ENCODE peak calls at places on chromosomes 4 and X, in eight cellular contexts. One of them, this sample, is unnamed.

GRCh38 chr4:116055857-116056827 is 942.7 kb upstream of the NDST4 start:
- DNase-seq in effector memory CD8-positive, alpha-beta T cell: no peak
- DNase-seq in lower lobe of right lung: no peak
- DNase-seq in uterus: no peak
- DNase-seq in GM03348: peak
- DNase-seq in midbrain: no peak
- DNase-seq in posterior cingulate gyrus: no peak
- DNase-seq in NCI-H2171: no peak
- DNase-seq in this sample: no peak

GRCh38 chr4:174592256-174592984 is 70.1 kb upstream of the HPGD start:
- DNase-seq in NCI-H2171: no peak
- DNase-seq in uterus: no peak
- DNase-seq in effector memory CD8-positive, alpha-beta T cell: no peak
- DNase-seq in posterior cingulate gyrus: no peak
- DNase-seq in lower lobe of right lung: no peak
- DNase-seq in midbrain: no peak
- DNase-seq in GM03348: no peak
- DNase-seq in this sample: no peak

GRCh38 chrX:114717921-114718320 is 134.0 kb downstream of the HTR2C start:
- DNase-seq in effector memory CD8-positive, alpha-beta T cell: no peak
- DNase-seq in lower lobe of right lung: no peak
- DNase-seq in midbrain: no peak
- DNase-seq in GM03348: no peak
- DNase-seq in posterior cingulate gyrus: no peak
- DNase-seq in uterus: no peak
- DNase-seq in NCI-H2171: no peak
- DNase-seq in this sample: no peak

GRCh38 chr4:10006604-10007435 is 14.5 kb downstream of the SLC2A9 start:
- DNase-seq in lower lobe of right lung: peak
- DNase-seq in posterior cingulate gyrus: no peak
- DNase-seq in effector memory CD8-positive, alpha-beta T cell: no peak
- DNase-seq in GM03348: no peak
- DNase-seq in uterus: no peak
- DNase-seq in NCI-H2171: no peak
- DNase-seq in midbrain: no peak
- DNase-seq in this sample: peak

GRCh38 chr4:178242655-178243054 is 800.4 kb upstream of the AGA start:
- DNase-seq in NCI-H2171: no peak
- DNase-seq in GM03348: no peak
- DNase-seq in effector memory CD8-positive, alpha-beta T cell: no peak
- DNase-seq in midbrain: no peak
- DNase-seq in lower lobe of right lung: no peak
- DNase-seq in uterus: no peak
- DNase-seq in posterior cingulate gyrus: no peak
- DNase-seq in this sample: no peak

GRCh38 chr4:121252224-121252806 is 88.2 kb upstream of the TNIP3 start:
- DNase-seq in uterus: peak
- DNase-seq in posterior cingulate gyrus: peak
- DNase-seq in GM03348: peak
- DNase-seq in midbrain: peak
- DNase-seq in lower lobe of right lung: peak
- DNase-seq in effector memory CD8-positive, alpha-beta T cell: peak
- DNase-seq in NCI-H2171: peak
- DNase-seq in this sample: peak

GRCh38 chr4:147597561-147597960 is 19.6 kb upstream of the TMEM184C start:
- DNase-seq in posterior cingulate gyrus: no peak
- DNase-seq in midbrain: no peak
- DNase-seq in uterus: no peak
- DNase-seq in effector memory CD8-positive, alpha-beta T cell: no peak
- DNase-seq in NCI-H2171: no peak
- DNase-seq in lower lobe of right lung: no peak
- DNase-seq in GM03348: no peak
- DNase-seq in this sample: no peak

GRCh38 chrX:29652484-29652883 is 562.9 kb upstream of the MAGEB2 start:
- DNase-seq in midbrain: no peak
- DNase-seq in uterus: no peak
- DNase-seq in GM03348: peak
- DNase-seq in effector memory CD8-positive, alpha-beta T cell: no peak
- DNase-seq in NCI-H2171: no peak
- DNase-seq in lower lobe of right lung: no peak
- DNase-seq in posterior cingulate gyrus: no peak
- DNase-seq in this sample: no peak

GRCh38 chr4:38109896-38110295 is 149.7 kb downstream of the PTTG2 start:
- DNase-seq in uterus: no peak
- DNase-seq in lower lobe of right lung: no peak
- DNase-seq in NCI-H2171: no peak
- DNase-seq in GM03348: no peak
- DNase-seq in posterior cingulate gyrus: no peak
- DNase-seq in effector memory CD8-positive, alpha-beta T cell: no peak
- DNase-seq in midbrain: no peak
- DNase-seq in this sample: no peak

GRCh38 chr4:153204247-153205027 is at the start of gene TRIM2:
- DNase-seq in midbrain: peak
- DNase-seq in NCI-H2171: peak
- DNase-seq in GM03348: peak
- DNase-seq in lower lobe of right lung: peak
- DNase-seq in uterus: peak
- DNase-seq in effector memory CD8-positive, alpha-beta T cell: no peak
- DNase-seq in posterior cingulate gyrus: peak
- DNase-seq in this sample: no peak

GRCh38 chr4:95601342-95601741 is 52.6 kb upstream of the UNC5C start:
- DNase-seq in GM03348: no peak
- DNase-seq in posterior cingulate gyrus: no peak
- DNase-seq in effector memory CD8-positive, alpha-beta T cell: no peak
- DNase-seq in midbrain: no peak
- DNase-seq in lower lobe of right lung: no peak
- DNase-seq in uterus: no peak
- DNase-seq in NCI-H2171: no peak
- DNase-seq in this sample: no peak

GRCh38 chr4:1244081-1244977 is 4.6 kb downstream of the CTBP1 start:
- DNase-seq in uterus: peak
- DNase-seq in GM03348: peak
- DNase-seq in NCI-H2171: no peak
- DNase-seq in effector memory CD8-positive, alpha-beta T cell: no peak
- DNase-seq in lower lobe of right lung: no peak
- DNase-seq in posterior cingulate gyrus: no peak
- DNase-seq in midbrain: no peak
- DNase-seq in this sample: no peak

GRCh38 chr4:176814770-176815169 is 22.0 kb upstream of the VEGFC start:
- DNase-seq in posterior cingulate gyrus: no peak
- DNase-seq in lower lobe of right lung: no peak
- DNase-seq in NCI-H2171: no peak
- DNase-seq in effector memory CD8-positive, alpha-beta T cell: no peak
- DNase-seq in midbrain: no peak
- DNase-seq in uterus: no peak
- DNase-seq in GM03348: peak
- DNase-seq in this sample: no peak

GRCh38 chr4:2934813-2935761 is 28.1 kb downstream of the NOP14 start:
- DNase-seq in GM03348: peak
- DNase-seq in effector memory CD8-positive, alpha-beta T cell: peak
- DNase-seq in NCI-H2171: peak
- DNase-seq in posterior cingulate gyrus: peak
- DNase-seq in lower lobe of right lung: peak
- DNase-seq in midbrain: peak
- DNase-seq in uterus: peak
- DNase-seq in this sample: peak

GRCh38 chr4:140996757-140997156 is 136.5 kb downstream of the RNF150 start:
- DNase-seq in effector memory CD8-positive, alpha-beta T cell: no peak
- DNase-seq in posterior cingulate gyrus: no peak
- DNase-seq in GM03348: peak
- DNase-seq in uterus: no peak
- DNase-seq in lower lobe of right lung: no peak
- DNase-seq in midbrain: no peak
- DNase-seq in NCI-H2171: no peak
- DNase-seq in this sample: no peak

GRCh38 chrX:14712096-14712495 is 160.8 kb downstream of the FANCB start:
- DNase-seq in uterus: no peak
- DNase-seq in GM03348: no peak
- DNase-seq in lower lobe of right lung: no peak
- DNase-seq in posterior cingulate gyrus: no peak
- DNase-seq in midbrain: no peak
- DNase-seq in effector memory CD8-positive, alpha-beta T cell: no peak
- DNase-seq in NCI-H2171: no peak
- DNase-seq in this sample: no peak

GRCh38 chr4:155526452-155527169 is 140.0 kb upstream of the GUCY1A1 start:
- DNase-seq in posterior cingulate gyrus: no peak
- DNase-seq in uterus: no peak
- DNase-seq in GM03348: no peak
- DNase-seq in effector memory CD8-positive, alpha-beta T cell: no peak
- DNase-seq in lower lobe of right lung: no peak
- DNase-seq in midbrain: no peak
- DNase-seq in NCI-H2171: no peak
- DNase-seq in this sample: no peak

GRCh38 chr4:63693321-63693720 is 715.9 kb downstream of the TECRL start:
- DNase-seq in GM03348: no peak
- DNase-seq in posterior cingulate gyrus: no peak
- DNase-seq in effector memory CD8-positive, alpha-beta T cell: no peak
- DNase-seq in uterus: no peak
- DNase-seq in NCI-H2171: no peak
- DNase-seq in lower lobe of right lung: no peak
- DNase-seq in midbrain: no peak
- DNase-seq in this sample: no peak

GRCh38 chr4:83268491-83268890 is 16.1 kb downstream of the COQ2 start:
- DNase-seq in lower lobe of right lung: no peak
- DNase-seq in NCI-H2171: no peak
- DNase-seq in GM03348: no peak
- DNase-seq in effector memory CD8-positive, alpha-beta T cell: no peak
- DNase-seq in midbrain: no peak
- DNase-seq in posterior cingulate gyrus: no peak
- DNase-seq in uterus: no peak
- DNase-seq in this sample: no peak

GRCh38 chrX:2610246-2611170 is 80.6 kb upstream of the CD99 start:
- DNase-seq in posterior cingulate gyrus: no peak
- DNase-seq in GM03348: peak
- DNase-seq in lower lobe of right lung: no peak
- DNase-seq in uterus: no peak
- DNase-seq in midbrain: no peak
- DNase-seq in effector memory CD8-positive, alpha-beta T cell: no peak
- DNase-seq in NCI-H2171: no peak
- DNase-seq in this sample: no peak

GRCh38 chr4:142408003-142408441 is 438.1 kb downstream of the INPP4B start:
- DNase-seq in lower lobe of right lung: no peak
- DNase-seq in posterior cingulate gyrus: no peak
- DNase-seq in midbrain: no peak
- DNase-seq in uterus: no peak
- DNase-seq in NCI-H2171: no peak
- DNase-seq in GM03348: peak
- DNase-seq in effector memory CD8-positive, alpha-beta T cell: no peak
- DNase-seq in this sample: no peak

GRCh38 chr4:155854597-155855226 is 11.4 kb downstream of the ASIC5 start:
- DNase-seq in GM03348: peak
- DNase-seq in midbrain: no peak
- DNase-seq in NCI-H2171: no peak
- DNase-seq in lower lobe of right lung: no peak
- DNase-seq in uterus: no peak
- DNase-seq in posterior cingulate gyrus: no peak
- DNase-seq in effector memory CD8-positive, alpha-beta T cell: no peak
- DNase-seq in this sample: no peak

GRCh38 chr4:139207873-139208403 is 30.9 kb upstream of the ELF2 start:
- DNase-seq in lower lobe of right lung: no peak
- DNase-seq in GM03348: peak
- DNase-seq in posterior cingulate gyrus: no peak
- DNase-seq in NCI-H2171: no peak
- DNase-seq in uterus: peak
- DNase-seq in effector memory CD8-positive, alpha-beta T cell: no peak
- DNase-seq in midbrain: peak
- DNase-seq in this sample: no peak

GRCh38 chrX:153438522-153438921 is 7.3 kb downstream of the TREX2 start:
- DNase-seq in posterior cingulate gyrus: no peak
- DNase-seq in uterus: no peak
- DNase-seq in lower lobe of right lung: no peak
- DNase-seq in GM03348: peak
- DNase-seq in midbrain: peak
- DNase-seq in effector memory CD8-positive, alpha-beta T cell: no peak
- DNase-seq in NCI-H2171: no peak
- DNase-seq in this sample: no peak

GRCh38 chr4:78136109-78137081 is 79.3 kb downstream of the FRAS1 start:
- DNase-seq in uterus: no peak
- DNase-seq in effector memory CD8-positive, alpha-beta T cell: no peak
- DNase-seq in GM03348: no peak
- DNase-seq in NCI-H2171: no peak
- DNase-seq in midbrain: no peak
- DNase-seq in posterior cingulate gyrus: no peak
- DNase-seq in lower lobe of right lung: no peak
- DNase-seq in this sample: no peak

GRCh38 chr4:54539500-54540029 is 118.2 kb upstream of the KIT start:
- DNase-seq in GM03348: peak
- DNase-seq in uterus: peak
- DNase-seq in lower lobe of right lung: peak
- DNase-seq in effector memory CD8-positive, alpha-beta T cell: no peak
- DNase-seq in posterior cingulate gyrus: peak
- DNase-seq in midbrain: peak
- DNase-seq in NCI-H2171: peak
- DNase-seq in this sample: peak

GRCh38 chrX:32745323-32745722 is 466.0 kb downstream of the DMD start:
- DNase-seq in GM03348: no peak
- DNase-seq in lower lobe of right lung: no peak
- DNase-seq in NCI-H2171: no peak
- DNase-seq in uterus: no peak
- DNase-seq in midbrain: no peak
- DNase-seq in posterior cingulate gyrus: no peak
- DNase-seq in effector memory CD8-positive, alpha-beta T cell: no peak
- DNase-seq in this sample: no peak